ENCODE peak calls at places on chromosomes 13 and 19, in nine cellular contexts. M is NCI-H446 treated with DMSO at 0.1 percent for 48 hours; L is NAMALWA; Y is activated naive CD8-positive, alpha-beta T cell treated with anti-CD3 and anti-CD28 coated beads for 36 hours; X is NCI-H1930; J is hepatocyte; E is endodermal cell; B is Kasumi-1; T is naive B cell. G is an unnamed sample.

GRCh38 chr13:41496420-41497234 is 39.3 kb downstream of the RGCC start:
- DNase-seq in T (no peak), M (no peak), J (no peak), B (peak; percentile 34), X (no peak), Y (no peak), E (no peak), L (no peak), G (no peak)

GRCh38 chr13:44301639-44302015 is 72.0 kb upstream of the SERP2 start:
- DNase-seq in M (no peak), B (no peak), L (no peak), J (no peak), Y (no peak), X (no peak), E (no peak), T (no peak), G (no peak)

GRCh38 chr13:79749985-79750551 is 269.1 kb downstream of the NDFIP2 start:
- DNase-seq in B (no peak), Y (no peak), M (no peak), T (no peak), E (peak; percentile 78), X (no peak), L (no peak), J (peak; percentile 62), G (no peak)

GRCh38 chr19:30023330-30023729 is 81.3 kb downstream of the URI1 start:
- DNase-seq in X (no peak), Y (no peak), L (no peak), B (peak; percentile 40), M (no peak), T (no peak), E (no peak), J (no peak), G (no peak)

GRCh38 chr19:14361824-14362223 is 19.4 kb upstream of the ADGRE5 start:
- DNase-seq in X (no peak), J (no peak), B (peak; percentile 82), Y (peak; percentile 61), E (peak; percentile 84), M (no peak), L (peak; percentile 68), T (no peak), G (no peak)

GRCh38 chr13:63625869-63626268 is 2210.2 kb upstream of the PCDH20 start:
- DNase-seq in J (no peak), B (no peak), L (peak; percentile 13), T (no peak), M (no peak), Y (no peak), X (no peak), E (no peak), G (no peak)

GRCh38 chr13:31945202-31945978 is 86.2 kb upstream of the FRY start:
- DNase-seq in L (no peak), B (peak; percentile 78), E (peak; percentile 74), X (peak; percentile 41), J (peak; percentile 48), T (no peak), M (peak; percentile 52), Y (no peak), G (no peak)

GRCh38 chr19:13615890-13616289 is 109.6 kb upstream of the CACNA1A start:
- DNase-seq in X (no peak), L (no peak), Y (no peak), E (no peak), T (no peak), M (no peak), B (no peak), J (no peak), G (no peak)

GRCh38 chr13:57624565-57625435 is 6.7 kb upstream of the PCDH17 start:
- DNase-seq in B (peak; percentile 53), Y (no peak), J (peak; percentile 84), E (peak; percentile 83), L (peak; percentile 75), M (peak; percentile 36), X (no peak), T (no peak), G (no peak)

GRCh38 chr19:40464059-40465024 is 1.2 kb downstream of the BLVRB start:
- DNase-seq in X (peak; percentile 60), L (peak; percentile 76), Y (peak; percentile 68), E (peak; percentile 96), B (peak; percentile 77), J (peak; percentile 94), T (peak; percentile 32), M (peak; percentile 41), G (peak; percentile 74)

GRCh38 chr13:57748096-57748495 is 116.6 kb downstream of the PCDH17 start:
- DNase-seq in B (no peak), Y (no peak), M (no peak), T (no peak), L (no peak), E (no peak), X (no peak), J (no peak), G (no peak)

GRCh38 chr19:41411682-41412265 is 14.2 kb downstream of the BCKDHA start:
- DNase-seq in X (no peak), Y (no peak), L (no peak), B (no peak), E (no peak), T (no peak), J (no peak), M (no peak), G (no peak)

GRCh38 chr13:27018882-27019281 is 152.7 kb downstream of the USP12 start:
- DNase-seq in Y (no peak), M (no peak), J (no peak), B (no peak), E (peak; percentile 52), X (no peak), T (no peak), L (no peak), G (no peak)

GRCh38 chr19:45443462-45444317 is 20.0 kb upstream of the ERCC1 start:
- DNase-seq in B (peak; percentile 61), J (peak; percentile 98), T (peak; percentile 73), X (peak; percentile 83), Y (peak; percentile 60), L (no peak), E (peak; percentile 98), M (peak; percentile 14), G (peak; percentile 97)

GRCh38 chr19:5430237-5430636 is 25.0 kb upstream of the ZNRF4 start:
- DNase-seq in E (peak; percentile 78), B (no peak), X (no peak), J (no peak), L (no peak), M (no peak), Y (no peak), T (no peak), G (no peak)

GRCh38 chr13:48316826-48317510 is 13.4 kb downstream of the RB1 start:
- DNase-seq in M (no peak), X (no peak), T (no peak), E (no peak), J (no peak), L (no peak), B (no peak), Y (no peak), G (no peak)

GRCh38 chr19:6212403-6213265 is 67.1 kb downstream of the MLLT1 start:
- DNase-seq in J (peak; percentile 4), L (no peak), X (no peak), E (no peak), M (no peak), B (no peak), Y (no peak), T (no peak), G (peak; percentile 13)

GRCh38 chr13:85601526-85601925 is 197.7 kb downstream of the SLITRK6 start:
- DNase-seq in L (no peak), B (no peak), E (no peak), J (no peak), Y (no peak), M (no peak), T (no peak), X (no peak), G (no peak)

GRCh38 chr13:95124959-95125358 is 176.3 kb downstream of the ABCC4 start:
- DNase-seq in T (no peak), J (no peak), Y (no peak), M (no peak), E (no peak), X (no peak), B (no peak), L (no peak), G (no peak)

GRCh38 chr19:2235396-2236284 is 489 bp downstream of the PLEKHJ1 start:
- DNase-seq in L (peak; percentile 49), B (no peak), Y (peak; percentile 44), E (no peak), M (no peak), T (no peak), J (peak; percentile 80), X (no peak), G (peak; percentile 75)

GRCh38 chr19:38433268-38433733 is at the start of gene RYR1:
- DNase-seq in T (no peak), L (peak; percentile 28), B (no peak), M (no peak), Y (peak; percentile 50), J (peak; percentile 50), E (peak; percentile 96), X (no peak), G (no peak)

GRCh38 chr19:37872383-37872782 is 34.0 kb downstream of the WDR87 start:
- DNase-seq in Y (no peak), X (no peak), E (no peak), B (no peak), L (no peak), J (no peak), T (no peak), M (no peak), G (no peak)

GRCh38 chr19:39735688-39736087 is 2.1 kb downstream of the CLC start:
- DNase-seq in B (no peak), E (no peak), T (no peak), J (no peak), X (no peak), Y (no peak), L (no peak), M (no peak), G (no peak)